ENCODE peak calls at places on chromosomes 12 and 14, in seven cellular contexts. A is neural progenitor cell, V is cardiac muscle cell, U is DND-41, B is progenitor cell of endocrine pancreas, Y is Panc1, C is fibroblast of pulmonary artery. X is an unnamed sample.

GRCh38 chr14:58297412-58297761 is 968 bp upstream of the ARID4A start:
- DNase-seq in A (peak; percentile 75), V (no peak), U (no peak), B (no peak), Y (no peak), C (no peak), X (no peak)

GRCh38 chr14:95697764-95698163 is 11.5 kb downstream of the TCL1B start:
- DNase-seq in A (no peak), V (no peak), U (no peak), B (no peak), Y (no peak), C (no peak), X (no peak)

GRCh38 chr12:26523708-26524150 is 309.3 kb downstream of the ITPR2 start:
- DNase-seq in A (no peak), V (no peak), U (no peak), B (no peak), Y (no peak), C (peak; percentile 99), X (peak; percentile 99)

GRCh38 chr14:101193845-101194355 is 290.4 kb upstream of the RTL1 start:
- DNase-seq in A (no peak), V (no peak), U (no peak), B (no peak), Y (no peak), C (no peak), X (no peak)

GRCh38 chr12:76318773-76319594 is 29.2 kb downstream of the BBS10 start:
- DNase-seq in A (no peak), V (no peak), U (no peak), B (no peak), Y (no peak), C (no peak), X (no peak)

GRCh38 chr12:122946690-122947271 is 19.5 kb downstream of the ABCB9 start:
- DNase-seq in A (peak; percentile 31), V (peak; percentile 35), U (peak; percentile 18), B (no peak), Y (peak; percentile 91), C (peak; percentile 97), X (peak; percentile 99)

GRCh38 chr12:54262403-54262925 is 17.5 kb downstream of the CBX5 start:
- DNase-seq in A (no peak), V (peak; percentile 11), U (no peak), B (no peak), Y (no peak), C (peak; percentile 58), X (peak; percentile 79)

GRCh38 chr14:27371209-27371608 is 773.4 kb upstream of the NOVA1 start:
- DNase-seq in A (no peak), V (no peak), U (no peak), B (no peak), Y (no peak), C (no peak), X (no peak)

GRCh38 chr12:7188557-7189397 is 709 bp upstream of the PEX5 start:
- DNase-seq in A (peak; percentile 85), V (peak; percentile 81), U (peak; percentile 61), B (peak; percentile 66), Y (peak; percentile 24), C (peak; percentile 82), X (peak; percentile 62)

GRCh38 chr12:77521458-77522115 is 309.1 kb upstream of the NAV3 start:
- DNase-seq in A (no peak), V (no peak), U (no peak), B (no peak), Y (no peak), C (no peak), X (peak; percentile 54)

GRCh38 chr12:47078733-47079364 is 572 bp upstream of the PCED1B start:
- DNase-seq in A (peak; percentile 34), V (peak; percentile 31), U (no peak), B (no peak), Y (no peak), C (peak; percentile 46), X (no peak)

GRCh38 chr12:16076970-16077527 is 165.9 kb downstream of the DERA start:
- DNase-seq in A (no peak), V (no peak), U (no peak), B (no peak), Y (no peak), C (no peak), X (no peak)

GRCh38 chr14:24670594-24670993 is 36.6 kb upstream of the GZMB start:
- DNase-seq in A (no peak), V (no peak), U (no peak), B (no peak), Y (no peak), C (no peak), X (no peak)

GRCh38 chr14:81618695-81619094 is 85.0 kb upstream of the SEL1L start:
- DNase-seq in A (no peak), V (no peak), U (no peak), B (no peak), Y (no peak), C (no peak), X (no peak)

GRCh38 chr14:104801284-104802119 is 601 bp downstream of the ZBTB42 start:
- DNase-seq in A (no peak), V (no peak), U (no peak), B (no peak), Y (no peak), C (no peak), X (no peak)

GRCh38 chr14:68027276-68027675 is 207.7 kb downstream of the RAD51B start:
- DNase-seq in A (no peak), V (no peak), U (no peak), B (no peak), Y (no peak), C (peak; percentile 42), X (peak; percentile 31)

GRCh38 chr12:6186114-6186827 is 13.9 kb upstream of the CD9 start:
- DNase-seq in A (no peak), V (no peak), U (no peak), B (no peak), Y (no peak), C (no peak), X (no peak)

GRCh38 chr12:76346798-76347420 is 1.3 kb downstream of the BBS10 start:
- DNase-seq in A (peak; percentile 33), V (peak; percentile 55), U (no peak), B (no peak), Y (no peak), C (peak; percentile 82), X (peak; percentile 84)

GRCh38 chr12:21769311-21769710 is 5.2 kb downstream of the KCNJ8 start:
- DNase-seq in A (no peak), V (no peak), U (no peak), B (no peak), Y (no peak), C (no peak), X (no peak)

GRCh38 chr12:122990961-122991622 is 10.6 kb downstream of the ARL6IP4 start:
- DNase-seq in A (no peak), V (no peak), U (no peak), B (no peak), Y (no peak), C (no peak), X (no peak)

GRCh38 chr12:13196302-13196921 is at the start of gene EMP1:
- DNase-seq in A (peak; percentile 13), V (no peak), U (peak; percentile 4), B (no peak), Y (peak; percentile 91), C (peak; percentile 100), X (peak; percentile 100)

GRCh38 chr12:127230843-127231260 is 1036.1 kb upstream of the TMEM132C start:
- DNase-seq in A (no peak), V (no peak), U (no peak), B (no peak), Y (peak; percentile 15), C (peak; percentile 90), X (peak; percentile 96)

GRCh38 chr12:103848917-103849491 is 8.0 kb upstream of the NT5DC3 start:
- DNase-seq in A (no peak), V (no peak), U (no peak), B (no peak), Y (no peak), C (peak; percentile 79), X (peak; percentile 96)

GRCh38 chr12:30985814-30986452 is 59.4 kb downstream of the TSPAN11 start:
- DNase-seq in A (peak; percentile 76), V (peak; percentile 78), U (peak; percentile 29), B (peak; percentile 75), Y (peak; percentile 30), C (peak; percentile 60), X (peak; percentile 55)

DNA sequence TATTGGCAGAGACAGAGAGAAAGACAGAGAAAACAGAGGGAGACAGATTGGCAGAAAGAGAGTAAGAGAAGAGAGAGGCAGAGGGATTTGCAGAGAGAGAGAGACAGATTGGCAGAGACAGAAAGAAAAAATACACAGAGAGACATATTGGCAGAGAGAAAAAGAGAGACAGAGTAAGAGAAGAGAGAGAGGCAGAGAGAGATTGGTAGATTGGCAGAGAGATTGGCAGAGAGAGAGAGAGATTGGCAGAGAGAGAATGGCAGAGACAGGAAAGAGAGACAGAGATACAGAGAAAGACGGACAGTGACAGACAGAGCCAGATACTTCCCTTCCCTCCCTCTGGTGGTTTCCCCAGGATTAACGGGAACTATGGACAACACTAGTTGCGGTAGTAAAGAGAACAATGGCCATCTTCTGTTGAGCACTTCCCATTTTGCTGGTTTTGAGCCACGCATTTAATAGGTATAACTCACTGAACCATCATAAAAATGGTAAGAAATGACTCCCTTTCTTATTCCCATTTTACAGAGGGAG is 2.6 kb upstream of the NOS1 start:
- DNase-seq in A (peak; percentile 55), V (no peak), U (no peak), B (no peak), Y (no peak), C (no peak), X (no peak)
- TF ChIP-seq CTCF in A (peak; percentile 22), V (no peak), U (no peak), B (no peak), Y (no peak), C (no peak), X (no peak)

GRCh38 chr12:116537149-116537904 is 21.9 kb upstream of the MAP1LC3B2 start:
- DNase-seq in A (peak; percentile 27), V (no peak), U (no peak), B (no peak), Y (no peak), C (no peak), X (no peak)
- TF ChIP-seq CTCF in A (no peak), V (no peak), U (no peak), B (no peak), Y (no peak), C (no peak), X (no peak)

GRCh38 chr12:63228853-63229252 is 77.9 kb upstream of the AVPR1A start:
- DNase-seq in A (no peak), V (no peak), U (no peak), B (no peak), Y (no peak), C (no peak), X (no peak)
- TF ChIP-seq CTCF in A (no peak), V (no peak), U (no peak), B (no peak), Y (no peak), C (no peak), X (no peak)

GRCh38 chr14:73724696-73725095 is 10.5 kb upstream of the PNMA1 start:
- DNase-seq in A (no peak), V (no peak), U (no peak), B (no peak), Y (no peak), C (no peak), X (no peak)

GRCh38 chr14:73725116-73726024 is 11.2 kb upstream of the PNMA1 start:
- DNase-seq in A (no peak), V (no peak), U (no peak), B (no peak), Y (no peak), C (peak; percentile 53), X (peak; percentile 55)

GRCh38 chr14:73723411-73723798 is 9.2 kb upstream of the PNMA1 start:
- DNase-seq in A (no peak), V (no peak), U (no peak), B (no peak), Y (no peak), C (peak; percentile 48), X (peak; percentile 52)

GRCh38 chr14:73722581-73722980 is 8.4 kb upstream of the PNMA1 start:
- DNase-seq in A (no peak), V (no peak), U (no peak), B (no peak), Y (no peak), C (no peak), X (no peak)

GRCh38 chr14:73723799-73724621 is 9.8 kb upstream of the PNMA1 start:
- DNase-seq in A (peak; percentile 38), V (no peak), U (no peak), B (no peak), Y (no peak), C (peak; percentile 99), X (peak; percentile 100)
- TF ChIP-seq CTCF in A (no peak), V (no peak), U (no peak), B (no peak), Y (no peak), C (no peak), X (peak; percentile 27)

X was measured in fibroblast of the aortic adventitia.